ENCODE peak calls at places on chromosomes 4 and X, in six cellular contexts. One of them, this sample, is unnamed.

GRCh38 chr4:188971125-188971524 is 831.9 kb downstream of the TRIML1 start:
- DNase-seq in testis: no peak
- DNase-seq in GM12878: no peak
- DNase-seq in CD8-positive, alpha-beta memory T cell: no peak
- DNase-seq in mesenchymal stem cell: no peak
- DNase-seq in mammary epithelial cell: peak
- DNase-seq in this sample: no peak

GRCh38 chrX:2933125-2933900 is 4.2 kb upstream of the ARSD start:
- DNase-seq in mammary epithelial cell: peak
- DNase-seq in GM12878: no peak
- DNase-seq in testis: no peak
- DNase-seq in mesenchymal stem cell: no peak
- DNase-seq in CD8-positive, alpha-beta memory T cell: no peak
- DNase-seq in this sample: no peak

GRCh38 chr4:1987296-1987695 is 21.5 kb downstream of the NELFA start:
- DNase-seq in mesenchymal stem cell: no peak
- DNase-seq in testis: no peak
- DNase-seq in CD8-positive, alpha-beta memory T cell: no peak
- DNase-seq in GM12878: no peak
- DNase-seq in mammary epithelial cell: no peak
- DNase-seq in this sample: no peak

GRCh38 chr4:105990933-105991332 is 95.7 kb downstream of the NPNT start:
- DNase-seq in mesenchymal stem cell: peak
- DNase-seq in testis: no peak
- DNase-seq in CD8-positive, alpha-beta memory T cell: no peak
- DNase-seq in mammary epithelial cell: peak
- DNase-seq in GM12878: no peak
- DNase-seq in this sample: peak

GRCh38 chr4:158805628-158806471 is 37.0 kb downstream of the FNIP2 start:
- DNase-seq in CD8-positive, alpha-beta memory T cell: no peak
- DNase-seq in GM12878: no peak
- DNase-seq in mesenchymal stem cell: peak
- DNase-seq in testis: no peak
- DNase-seq in mammary epithelial cell: peak
- DNase-seq in this sample: no peak

GRCh38 chrX:28586891-28587635 is at the start of gene IL1RAPL1:
- DNase-seq in testis: peak
- DNase-seq in mesenchymal stem cell: peak
- DNase-seq in GM12878: no peak
- DNase-seq in CD8-positive, alpha-beta memory T cell: no peak
- DNase-seq in mammary epithelial cell: peak
- DNase-seq in this sample: no peak

GRCh38 chr4:182873726-182874125 is 43.5 kb downstream of the DCTD start:
- DNase-seq in CD8-positive, alpha-beta memory T cell: no peak
- DNase-seq in GM12878: no peak
- DNase-seq in testis: no peak
- DNase-seq in mammary epithelial cell: no peak
- DNase-seq in mesenchymal stem cell: no peak
- DNase-seq in this sample: no peak

GRCh38 chr4:1137063-1137771 is 23.9 kb upstream of the RNF212 start:
- DNase-seq in testis: no peak
- DNase-seq in mesenchymal stem cell: no peak
- DNase-seq in CD8-positive, alpha-beta memory T cell: no peak
- DNase-seq in mammary epithelial cell: no peak
- DNase-seq in GM12878: peak
- DNase-seq in this sample: no peak

GRCh38 chrX:18101087-18101486 is 119.6 kb downstream of the BEND2 start:
- DNase-seq in CD8-positive, alpha-beta memory T cell: no peak
- DNase-seq in mesenchymal stem cell: no peak
- DNase-seq in GM12878: no peak
- DNase-seq in testis: no peak
- DNase-seq in mammary epithelial cell: no peak
- DNase-seq in this sample: no peak

GRCh38 chr4:4326136-4326535 is 36.1 kb downstream of the ZBTB49 start:
- DNase-seq in GM12878: no peak
- DNase-seq in mesenchymal stem cell: no peak
- DNase-seq in testis: peak
- DNase-seq in mammary epithelial cell: no peak
- DNase-seq in CD8-positive, alpha-beta memory T cell: no peak
- DNase-seq in this sample: no peak

GRCh38 chrX:45238489-45238888 is 37.8 kb upstream of the DIPK2B start:
- DNase-seq in mammary epithelial cell: no peak
- DNase-seq in GM12878: no peak
- DNase-seq in mesenchymal stem cell: no peak
- DNase-seq in CD8-positive, alpha-beta memory T cell: no peak
- DNase-seq in testis: no peak
- DNase-seq in this sample: no peak

GRCh38 chrX:54089191-54089590 is 44.9 kb upstream of the PHF8 start:
- DNase-seq in GM12878: no peak
- DNase-seq in CD8-positive, alpha-beta memory T cell: no peak
- DNase-seq in mesenchymal stem cell: no peak
- DNase-seq in testis: no peak
- DNase-seq in mammary epithelial cell: no peak
- DNase-seq in this sample: no peak

GRCh38 chrX:1500701-1501624 is 36.0 kb downstream of the P2RY8 start:
- DNase-seq in mammary epithelial cell: no peak
- DNase-seq in GM12878: peak
- DNase-seq in mesenchymal stem cell: no peak
- DNase-seq in CD8-positive, alpha-beta memory T cell: peak
- DNase-seq in testis: no peak
- DNase-seq in this sample: peak

GRCh38 chr4:6403400-6403685 is 69.1 kb downstream of the PPP2R2C start:
- DNase-seq in testis: no peak
- DNase-seq in CD8-positive, alpha-beta memory T cell: no peak
- DNase-seq in GM12878: no peak
- DNase-seq in mesenchymal stem cell: no peak
- DNase-seq in mammary epithelial cell: no peak
- DNase-seq in this sample: no peak

GRCh38 chr4:52586069-52586468 is 73.0 kb downstream of the USP46 start:
- DNase-seq in mesenchymal stem cell: peak
- DNase-seq in mammary epithelial cell: no peak
- DNase-seq in testis: no peak
- DNase-seq in CD8-positive, alpha-beta memory T cell: no peak
- DNase-seq in GM12878: no peak
- DNase-seq in this sample: no peak

GRCh38 chr4:107577743-107578142 is 142.3 kb downstream of the PAPSS1 start:
- DNase-seq in mesenchymal stem cell: no peak
- DNase-seq in GM12878: no peak
- DNase-seq in CD8-positive, alpha-beta memory T cell: no peak
- DNase-seq in mammary epithelial cell: no peak
- DNase-seq in testis: no peak
- DNase-seq in this sample: no peak

GRCh38 chr4:151014521-151015457 is at the start of gene LRBA:
- DNase-seq in testis: peak
- DNase-seq in GM12878: peak
- DNase-seq in mesenchymal stem cell: peak
- DNase-seq in mammary epithelial cell: peak
- DNase-seq in CD8-positive, alpha-beta memory T cell: peak
- DNase-seq in this sample: peak

GRCh38 chr4:89001647-89002518 is 55.1 kb downstream of the FAM13A start:
- DNase-seq in testis: no peak
- DNase-seq in mammary epithelial cell: no peak
- DNase-seq in GM12878: no peak
- DNase-seq in mesenchymal stem cell: peak
- DNase-seq in CD8-positive, alpha-beta memory T cell: no peak
- DNase-seq in this sample: no peak

GRCh38 chr4:90186229-90186628 is 59.0 kb downstream of the CCSER1 start:
- DNase-seq in mesenchymal stem cell: no peak
- DNase-seq in GM12878: no peak
- DNase-seq in testis: no peak
- DNase-seq in CD8-positive, alpha-beta memory T cell: no peak
- DNase-seq in mammary epithelial cell: no peak
- DNase-seq in this sample: no peak

GRCh38 chr4:93066746-93067145 is 761.8 kb upstream of the ATOH1 start:
- DNase-seq in mammary epithelial cell: peak
- DNase-seq in CD8-positive, alpha-beta memory T cell: no peak
- DNase-seq in testis: no peak
- DNase-seq in mesenchymal stem cell: peak
- DNase-seq in GM12878: no peak
- DNase-seq in this sample: no peak

GRCh38 chr4:5474756-5475155 is 233.6 kb downstream of the EVC2 start:
- DNase-seq in CD8-positive, alpha-beta memory T cell: no peak
- DNase-seq in mammary epithelial cell: no peak
- DNase-seq in mesenchymal stem cell: peak
- DNase-seq in testis: no peak
- DNase-seq in GM12878: no peak
- DNase-seq in this sample: no peak

GRCh38 chrX:155262970-155263754 is 1.1 kb downstream of the RAB39B start:
- DNase-seq in testis: no peak
- DNase-seq in mesenchymal stem cell: no peak
- DNase-seq in GM12878: no peak
- DNase-seq in mammary epithelial cell: no peak
- DNase-seq in CD8-positive, alpha-beta memory T cell: peak
- DNase-seq in this sample: no peak

GRCh38 chrX:155266446-155266845 is 2.2 kb upstream of the RAB39B start:
- DNase-seq in GM12878: no peak
- DNase-seq in CD8-positive, alpha-beta memory T cell: no peak
- DNase-seq in mammary epithelial cell: no peak
- DNase-seq in mesenchymal stem cell: no peak
- DNase-seq in testis: no peak
- DNase-seq in this sample: no peak

GRCh38 chrX:155259752-155260151 is 4.5 kb downstream of the RAB39B start:
- DNase-seq in mesenchymal stem cell: no peak
- DNase-seq in mammary epithelial cell: no peak
- DNase-seq in CD8-positive, alpha-beta memory T cell: no peak
- DNase-seq in testis: no peak
- DNase-seq in GM12878: no peak
- DNase-seq in this sample: no peak

GRCh38 chrX:155263854-155264628 is at the start of gene RAB39B:
- DNase-seq in GM12878: peak
- DNase-seq in testis: peak
- DNase-seq in mesenchymal stem cell: peak
- DNase-seq in mammary epithelial cell: peak
- DNase-seq in CD8-positive, alpha-beta memory T cell: peak
- DNase-seq in this sample: peak
- H3K27ac ChIP-seq in GM12878: peak
- H3K27ac ChIP-seq in testis: no peak
- H3K27ac ChIP-seq in mesenchymal stem cell: no peak
- H3K27ac ChIP-seq in mammary epithelial cell: no peak
- H3K27ac ChIP-seq in CD8-positive, alpha-beta memory T cell: peak
- H3K27ac ChIP-seq in this sample: no peak

GRCh38 chr4:40940317-40940720 is 190.6 kb downstream of the NSUN7 start:
- DNase-seq in mesenchymal stem cell: no peak
- DNase-seq in CD8-positive, alpha-beta memory T cell: no peak
- DNase-seq in testis: peak
- DNase-seq in GM12878: no peak
- DNase-seq in mammary epithelial cell: no peak
- DNase-seq in this sample: no peak
- H3K27ac ChIP-seq in mesenchymal stem cell: no peak
- H3K27ac ChIP-seq in CD8-positive, alpha-beta memory T cell: no peak
- H3K27ac ChIP-seq in testis: no peak
- H3K27ac ChIP-seq in GM12878: no peak
- H3K27ac ChIP-seq in mammary epithelial cell: no peak
- H3K27ac ChIP-seq in this sample: no peak

DNA sequence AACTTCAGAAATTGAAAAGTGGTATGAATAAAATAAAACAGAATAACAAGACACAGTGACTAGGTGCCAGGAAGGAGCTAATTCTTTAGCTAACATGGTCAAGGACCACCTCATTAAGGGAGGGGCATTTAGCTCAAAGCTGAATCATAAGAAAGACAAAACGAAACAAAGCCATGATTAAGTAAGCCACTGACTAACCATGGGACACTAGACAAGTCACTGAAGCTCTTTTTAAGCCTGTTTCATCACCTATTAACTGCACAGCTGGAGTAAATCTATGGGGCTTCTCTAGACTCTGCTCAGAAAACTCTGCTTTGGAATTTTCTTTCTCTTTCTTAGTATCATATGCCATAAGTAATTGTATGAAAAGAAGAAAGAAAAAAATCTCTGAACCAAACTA is 49.8 kb upstream of the C1QTNF7 start:
- DNase-seq in mammary epithelial cell: peak
- DNase-seq in mesenchymal stem cell: peak
- DNase-seq in CD8-positive, alpha-beta memory T cell: no peak
- DNase-seq in testis: no peak
- DNase-seq in GM12878: no peak
- DNase-seq in this sample: no peak
- H3K27ac ChIP-seq in mammary epithelial cell: no peak
- H3K27ac ChIP-seq in mesenchymal stem cell: no peak
- H3K27ac ChIP-seq in CD8-positive, alpha-beta memory T cell: no peak
- H3K27ac ChIP-seq in testis: no peak
- H3K27ac ChIP-seq in GM12878: no peak
- H3K27ac ChIP-seq in this sample: no peak

GRCh38 chr4:80201326-80202151 is 4.2 kb downstream of the PRDM8 start:
- DNase-seq in mammary epithelial cell: no peak
- DNase-seq in GM12878: no peak
- DNase-seq in testis: no peak
- DNase-seq in CD8-positive, alpha-beta memory T cell: peak
- DNase-seq in mesenchymal stem cell: peak
- DNase-seq in this sample: peak
- H3K27ac ChIP-seq in mammary epithelial cell: no peak
- H3K27ac ChIP-seq in GM12878: no peak
- H3K27ac ChIP-seq in testis: peak
- H3K27ac ChIP-seq in CD8-positive, alpha-beta memory T cell: peak
- H3K27ac ChIP-seq in mesenchymal stem cell: peak
- H3K27ac ChIP-seq in this sample: no peak

GRCh38 chr4:54588404-54588803 is 69.4 kb upstream of the KIT start:
- DNase-seq in testis: no peak
- DNase-seq in GM12878: no peak
- DNase-seq in mammary epithelial cell: peak
- DNase-seq in mesenchymal stem cell: peak
- DNase-seq in CD8-positive, alpha-beta memory T cell: no peak
- DNase-seq in this sample: no peak

GRCh38 chr4:54589586-54589985 is 68.2 kb upstream of the KIT start:
- DNase-seq in GM12878: no peak
- DNase-seq in testis: no peak
- DNase-seq in mammary epithelial cell: no peak
- DNase-seq in CD8-positive, alpha-beta memory T cell: no peak
- DNase-seq in mesenchymal stem cell: no peak
- DNase-seq in this sample: no peak

DNA sequence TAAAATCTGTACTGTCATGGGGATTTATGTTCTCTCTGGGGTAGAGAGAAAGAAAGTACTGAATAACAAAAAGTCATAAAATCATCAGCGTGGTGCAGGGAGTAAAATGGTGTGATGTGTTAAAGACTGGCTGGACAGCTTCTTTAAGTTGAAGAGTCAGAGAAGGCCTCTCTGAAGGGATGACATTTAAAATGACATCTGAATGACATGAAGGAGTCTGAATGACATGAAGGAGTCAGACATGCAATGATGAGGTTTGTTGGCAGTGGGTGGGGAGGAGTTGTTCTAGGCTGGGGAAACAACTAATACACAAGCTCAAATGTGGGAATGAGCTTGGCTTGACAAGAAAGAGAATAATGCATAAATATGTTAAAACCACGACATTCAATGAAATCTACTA is 64.0 kb upstream of the KIT start:
- DNase-seq in testis: no peak
- DNase-seq in GM12878: no peak
- DNase-seq in mammary epithelial cell: no peak
- DNase-seq in mesenchymal stem cell: peak
- DNase-seq in CD8-positive, alpha-beta memory T cell: no peak
- DNase-seq in this sample: no peak
- H3K27ac ChIP-seq in testis: no peak
- H3K27ac ChIP-seq in GM12878: no peak
- H3K27ac ChIP-seq in mammary epithelial cell: no peak
- H3K27ac ChIP-seq in mesenchymal stem cell: no peak
- H3K27ac ChIP-seq in CD8-positive, alpha-beta memory T cell: no peak
- H3K27ac ChIP-seq in this sample: no peak

GRCh38 chr4:76570141-76570989 is 135.3 kb downstream of the SHROOM3 start:
- DNase-seq in testis: no peak
- DNase-seq in mammary epithelial cell: peak
- DNase-seq in GM12878: no peak
- DNase-seq in CD8-positive, alpha-beta memory T cell: no peak
- DNase-seq in mesenchymal stem cell: peak
- DNase-seq in this sample: peak
- H3K27ac ChIP-seq in testis: no peak
- H3K27ac ChIP-seq in mammary epithelial cell: no peak
- H3K27ac ChIP-seq in GM12878: no peak
- H3K27ac ChIP-seq in CD8-positive, alpha-beta memory T cell: no peak
- H3K27ac ChIP-seq in mesenchymal stem cell: peak
- H3K27ac ChIP-seq in this sample: peak

GRCh38 chrX:7225338-7225737 is 77.4 kb upstream of the PUDP start:
- DNase-seq in mesenchymal stem cell: no peak
- DNase-seq in GM12878: no peak
- DNase-seq in mammary epithelial cell: no peak
- DNase-seq in CD8-positive, alpha-beta memory T cell: no peak
- DNase-seq in testis: no peak
- DNase-seq in this sample: no peak
- H3K27ac ChIP-seq in mesenchymal stem cell: no peak
- H3K27ac ChIP-seq in GM12878: no peak
- H3K27ac ChIP-seq in mammary epithelial cell: no peak
- H3K27ac ChIP-seq in CD8-positive, alpha-beta memory T cell: no peak
- H3K27ac ChIP-seq in testis: no peak
- H3K27ac ChIP-seq in this sample: no peak

This sample was measured in right lobe of liver.